ENCODE peak calls at places on chromosomes 4 and X, in ten cellular contexts. N is tibial artery; C is H1; I is HL-60; D is naive thymus-derived CD4-positive, alpha-beta T cell; G is small intestine; M is SK-N-SH; J is left ventricle myocardium inferior; X is CD8-positive, alpha-beta memory T cell; Z is MM.1S. B is an unnamed sample.
A peak's percentile ranks its signal among the peaks of the same experiment; 100 is the strongest.

GRCh38 chrX:267771-268261 is 13.4 kb upstream of the PLCXD1 start:
- DNase-seq in N (peak; percentile 58), C (no peak), I (no peak), D (no peak), G (peak; percentile 36), M (no peak), J (peak; percentile 10), X (no peak), Z (no peak), B (peak; percentile 39)

GRCh38 chrX:22109442-22109841 is 77.3 kb downstream of the PHEX start:
- DNase-seq in N (no peak), C (no peak), I (no peak), D (no peak), G (no peak), M (no peak), J (no peak), X (no peak), Z (no peak), B (no peak)

GRCh38 chr4:86098691-86099090 is 261.2 kb downstream of the MAPK10 start:
- DNase-seq in N (no peak), C (no peak), I (no peak), D (no peak), G (no peak), M (no peak), J (no peak), X (no peak), Z (peak; percentile 81), B (no peak)

GRCh38 chr4:33924239-33924638 is 2320.1 kb downstream of the ARAP2 start:
- DNase-seq in N (no peak), C (no peak), I (no peak), D (no peak), G (no peak), M (no peak), J (no peak), X (no peak), Z (no peak), B (no peak)

GRCh38 chrX:49237060-49237459 is 1.8 kb downstream of the CCDC22 start:
- DNase-seq in N (no peak), C (no peak), I (peak; percentile 57), D (no peak), G (no peak), M (no peak), J (no peak), X (no peak), Z (no peak), B (no peak)

GRCh38 chr4:1406416-1406945 is at the start of gene NKX1-1:
- DNase-seq in N (no peak), C (no peak), I (no peak), D (no peak), G (no peak), M (no peak), J (no peak), X (no peak), Z (no peak), B (no peak)

GRCh38 chr4:173424899-173425805 is 26.2 kb upstream of the SCRG1 start:
- DNase-seq in N (no peak), C (no peak), I (no peak), D (no peak), G (no peak), M (no peak), J (no peak), X (no peak), Z (no peak), B (no peak)

GRCh38 chr4:180669637-180670036 is 1573.6 kb upstream of the TENM3 start:
- DNase-seq in N (no peak), C (no peak), I (no peak), D (no peak), G (no peak), M (no peak), J (no peak), X (no peak), Z (no peak), B (no peak)

GRCh38 chr4:41258783-41259182 is 2.1 kb downstream of the UCHL1 start:
- DNase-seq in N (no peak), C (no peak), I (no peak), D (no peak), G (peak; percentile 5), M (peak; percentile 54), J (no peak), X (no peak), Z (peak; percentile 68), B (no peak)

GRCh38 chr4:69881173-69881773 is 21.3 kb upstream of the SULT1E1 start:
- DNase-seq in N (no peak), C (no peak), I (peak; percentile 8), D (peak; percentile 55), G (peak; percentile 62), M (peak; percentile 10), J (no peak), X (no peak), Z (peak; percentile 54), B (no peak)

GRCh38 chr4:138222041-138222440 is 20.1 kb downstream of the SLC7A11 start:
- DNase-seq in N (no peak), C (no peak), I (no peak), D (no peak), G (no peak), M (no peak), J (no peak), X (no peak), Z (no peak), B (no peak)

GRCh38 chrX:124413244-124413643 is 66.9 kb downstream of the SH2D1A start:
- DNase-seq in N (no peak), C (no peak), I (no peak), D (no peak), G (no peak), M (no peak), J (no peak), X (no peak), Z (no peak), B (no peak)

GRCh38 chr4:112562254-112562653 is 46.3 kb upstream of the NEUROG2 start:
- DNase-seq in N (no peak), C (no peak), I (no peak), D (no peak), G (no peak), M (no peak), J (no peak), X (no peak), Z (no peak), B (no peak)

GRCh38 chr4:112560084-112560483 is 44.1 kb upstream of the NEUROG2 start:
- DNase-seq in N (no peak), C (no peak), I (no peak), D (no peak), G (no peak), M (no peak), J (no peak), X (no peak), Z (peak; percentile 9), B (no peak)

GRCh38 chr4:112564706-112565270 is 48.8 kb upstream of the NEUROG2 start:
- DNase-seq in N (no peak), C (no peak), I (no peak), D (no peak), G (no peak), M (no peak), J (no peak), X (no peak), Z (no peak), B (no peak)

GRCh38 chr4:112567536-112567935 is 51.6 kb upstream of the NEUROG2 start:
- DNase-seq in N (no peak), C (no peak), I (no peak), D (no peak), G (no peak), M (no peak), J (no peak), X (no peak), Z (no peak), B (no peak)

GRCh38 chr4:112563431-112564200 is 47.6 kb upstream of the NEUROG2 start:
- DNase-seq in N (no peak), C (no peak), I (no peak), D (no peak), G (no peak), M (peak; percentile 70), J (no peak), X (no peak), Z (no peak), B (no peak)
- H3K4me3 ChIP-seq in N (no peak overlapping the region), C (no peak overlapping the region), I (no peak overlapping the region), D (no peak overlapping the region), G (no peak overlapping the region), M (no peak overlapping the region), J (no peak overlapping the region), X (no peak overlapping the region), Z (no peak overlapping the region), B (no peak overlapping the region)

GRCh38 chr4:123652501-123652900 is 255.9 kb downstream of the SPRY1 start:
- DNase-seq in N (no peak), C (no peak), I (no peak), D (no peak), G (no peak), M (no peak), J (no peak), X (no peak), Z (no peak), B (no peak)
- H3K27ac ChIP-seq in N (peak overlapping the region; percentile 78), C (no peak overlapping the region), I (no peak overlapping the region), D (no peak overlapping the region), G (no peak overlapping the region), M (peak overlapping the region; percentile 46), J (peak overlapping the region; percentile 70), X (no peak overlapping the region), Z (no peak overlapping the region), B (no peak overlapping the region)

DNA sequence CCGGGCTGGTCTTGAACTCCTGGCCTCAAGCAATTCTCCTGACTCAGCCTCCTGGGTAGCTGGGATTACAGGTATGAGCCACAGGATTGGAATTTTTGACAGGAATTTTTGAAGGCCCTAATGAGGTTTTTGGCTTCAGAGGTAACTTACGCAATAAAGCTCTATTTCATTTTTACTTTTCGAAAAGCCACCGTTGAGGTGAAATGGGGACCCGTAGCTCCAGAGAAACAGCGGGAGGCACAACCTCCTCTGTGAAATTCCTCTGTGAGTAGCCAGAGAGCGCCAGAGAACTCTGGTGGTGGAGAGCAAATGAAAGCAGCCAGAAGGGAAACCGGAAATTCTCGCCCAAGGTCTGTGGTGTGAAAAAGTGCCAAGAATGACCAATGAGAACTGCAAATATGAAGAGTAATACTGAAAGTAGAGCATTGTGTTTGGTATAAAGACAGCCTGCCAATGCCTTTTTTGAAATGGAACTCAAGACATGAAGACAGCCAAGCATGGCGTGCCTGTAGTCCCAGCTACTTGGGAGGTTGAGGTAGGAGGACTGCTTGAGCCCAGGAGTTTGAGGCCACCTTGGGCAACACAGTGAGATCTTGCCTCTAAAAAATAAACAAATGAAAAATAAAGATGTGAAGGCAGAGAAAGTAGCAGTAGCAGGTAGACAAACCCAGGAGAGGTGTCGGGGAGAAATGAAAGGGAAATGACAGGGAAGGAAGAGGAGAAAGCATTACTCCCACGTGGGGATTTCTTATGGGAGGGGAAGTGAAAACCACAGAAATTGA is 33.0 kb upstream of the TMEM131L start:
- DNase-seq in N (peak; percentile 76), C (peak; percentile 62), I (peak; percentile 57), D (peak; percentile 68), G (peak; percentile 78), M (no peak), J (peak; percentile 26), X (peak; percentile 56), Z (peak; percentile 95), B (no peak)
- H3K4me3 ChIP-seq in N (no peak overlapping the region), C (no peak overlapping the region), I (peak overlapping the region; percentile 25), D (peak overlapping the region; percentile 65), G (no peak overlapping the region), M (no peak overlapping the region), J (no peak overlapping the region), X (peak overlapping the region; percentile 60), Z (peak overlapping the region; percentile 48), B (no peak overlapping the region)

DNA sequence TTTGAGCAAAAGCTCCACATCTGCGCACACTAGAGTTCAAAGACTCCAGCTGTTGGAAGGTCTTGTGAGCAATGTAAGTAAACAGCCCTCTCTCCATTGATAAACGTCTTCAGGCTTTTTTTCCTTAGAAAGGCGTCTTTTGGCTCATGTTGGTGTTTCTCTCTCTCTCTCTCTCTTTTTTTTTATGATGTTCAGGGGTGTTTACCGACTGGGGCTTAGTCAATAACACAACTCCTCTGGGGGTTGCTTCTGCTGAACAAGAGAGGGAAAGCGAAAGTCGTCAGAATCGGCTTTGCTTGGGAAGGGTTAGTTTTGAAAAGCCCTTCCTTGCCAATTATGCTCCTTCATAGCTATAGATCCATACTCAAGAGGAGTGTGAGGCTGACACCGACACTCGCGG is 53.1 kb upstream of the C1QTNF7 start:
- DNase-seq in N (no peak), C (no peak), I (no peak), D (no peak), G (no peak), M (no peak), J (no peak), X (no peak), Z (no peak), B (no peak)
- H3K27ac ChIP-seq in N (peak overlapping the region; percentile 53), C (no peak overlapping the region), I (no peak overlapping the region), D (no peak overlapping the region), G (no peak overlapping the region), M (no peak overlapping the region), J (peak overlapping the region; percentile 76), X (no peak overlapping the region), Z (no peak overlapping the region), B (no peak overlapping the region)

B was measured in aorta.